ENCODE peak calls at places on chromosomes 4 and X, in four cellular contexts. One of them, this sample, is unnamed.

GRCh38 chr4:145843148-145843547 is 95.5 kb downstream of the ZNF827 start:
- DNase-seq in fibroblast of mammary gland: peak
- DNase-seq in GM06990: no peak
- DNase-seq in pancreas: no peak
- DNase-seq in this sample: peak

GRCh38 chr4:156972370-156972980 is 876 bp upstream of the PDGFC start:
- DNase-seq in pancreas: peak
- DNase-seq in fibroblast of mammary gland: no peak
- DNase-seq in GM06990: no peak
- DNase-seq in this sample: peak

GRCh38 chrX:69305333-69306062 is 140.2 kb upstream of the PJA1 start:
- DNase-seq in fibroblast of mammary gland: no peak
- DNase-seq in GM06990: no peak
- DNase-seq in pancreas: no peak
- DNase-seq in this sample: no peak

GRCh38 chrX:7316887-7317286 is 168.9 kb upstream of the PUDP start:
- DNase-seq in GM06990: no peak
- DNase-seq in pancreas: no peak
- DNase-seq in fibroblast of mammary gland: peak
- DNase-seq in this sample: no peak

GRCh38 chr4:41257257-41257900 is 651 bp downstream of the UCHL1 start:
- DNase-seq in fibroblast of mammary gland: peak
- DNase-seq in GM06990: peak
- DNase-seq in pancreas: peak
- DNase-seq in this sample: peak

GRCh38 chrX:125769628-125770027 is 396.5 kb downstream of the DCAF12L2 start:
- DNase-seq in fibroblast of mammary gland: no peak
- DNase-seq in pancreas: no peak
- DNase-seq in GM06990: no peak
- DNase-seq in this sample: no peak

GRCh38 chr4:5143940-5144339 is 92.7 kb downstream of the STK32B start:
- DNase-seq in GM06990: no peak
- DNase-seq in fibroblast of mammary gland: peak
- DNase-seq in pancreas: no peak
- DNase-seq in this sample: no peak

GRCh38 chrX:55713635-55714034 is 3.9 kb upstream of the RRAGB start:
- DNase-seq in pancreas: no peak
- DNase-seq in fibroblast of mammary gland: no peak
- DNase-seq in GM06990: no peak
- DNase-seq in this sample: no peak

GRCh38 chrX:133723930-133724329 is 261.5 kb downstream of the GPC3 start:
- DNase-seq in pancreas: no peak
- DNase-seq in fibroblast of mammary gland: no peak
- DNase-seq in GM06990: no peak
- DNase-seq in this sample: no peak

GRCh38 chr4:153140294-153140693 is 63.9 kb upstream of the TRIM2 start:
- DNase-seq in GM06990: no peak
- DNase-seq in fibroblast of mammary gland: no peak
- DNase-seq in pancreas: no peak
- DNase-seq in this sample: no peak

DNA sequence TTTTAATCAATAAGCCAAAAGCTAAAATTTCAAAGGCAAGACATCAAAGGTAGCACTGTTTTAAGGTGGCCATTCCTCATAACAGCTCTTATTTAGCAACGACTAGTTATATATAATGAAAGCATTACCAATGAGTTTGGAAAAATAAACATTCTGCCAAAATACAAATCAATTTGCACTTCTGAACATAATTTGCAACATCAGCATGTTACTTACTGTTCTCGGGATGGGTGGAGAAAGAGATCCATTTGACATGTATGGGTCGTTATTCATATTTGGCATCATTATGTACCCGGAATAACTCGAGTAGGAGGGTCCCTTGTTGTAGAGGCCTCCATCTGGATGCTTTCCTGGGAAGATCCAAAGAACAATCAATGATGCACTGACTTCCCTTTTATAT is 5.4 kb downstream of the LEF1 start:
- DNase-seq in fibroblast of mammary gland: no peak
- DNase-seq in GM06990: no peak
- DNase-seq in pancreas: no peak
- DNase-seq in this sample: no peak
- H3K4me3 ChIP-seq in fibroblast of mammary gland: no peak
- H3K4me3 ChIP-seq in GM06990: no peak
- H3K4me3 ChIP-seq in pancreas: no peak
- H3K4me3 ChIP-seq in this sample: no peak

GRCh38 chrX:147803948-147804347 is 107.8 kb upstream of the FMR1 start:
- DNase-seq in pancreas: no peak
- DNase-seq in GM06990: no peak
- DNase-seq in fibroblast of mammary gland: peak
- DNase-seq in this sample: peak
- TF ChIP-seq CTCF in pancreas: no peak
- TF ChIP-seq CTCF in GM06990: peak
- TF ChIP-seq CTCF in fibroblast of mammary gland: peak
- TF ChIP-seq CTCF in this sample: no peak

DNA sequence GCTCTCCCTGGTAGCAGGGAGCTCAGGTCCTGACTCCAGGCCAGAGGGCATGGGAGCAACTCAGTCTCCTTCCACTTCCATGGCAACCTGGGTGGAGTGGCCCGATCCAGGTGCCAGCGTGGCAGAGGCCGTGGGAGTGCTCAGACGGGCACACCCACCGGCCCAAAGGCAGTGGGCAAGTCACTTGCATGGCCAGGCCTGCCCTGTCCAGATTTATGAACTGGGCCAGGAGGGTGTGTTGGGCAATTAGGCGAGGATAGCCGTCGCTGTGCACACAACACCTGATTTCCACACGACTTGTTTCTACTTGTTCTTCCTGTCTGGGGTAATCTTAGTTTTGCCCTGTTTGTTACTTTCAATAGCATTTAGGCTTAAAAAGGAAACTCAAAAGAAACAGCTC is 55.5 kb upstream of the NYX start:
- DNase-seq in fibroblast of mammary gland: no peak
- DNase-seq in pancreas: no peak
- DNase-seq in GM06990: no peak
- DNase-seq in this sample: no peak
- H3K4me3 ChIP-seq in fibroblast of mammary gland: no peak
- H3K4me3 ChIP-seq in pancreas: no peak
- H3K4me3 ChIP-seq in GM06990: no peak
- H3K4me3 ChIP-seq in this sample: no peak

GRCh38 chr4:3770323-3771166 is 4.4 kb downstream of the ADRA2C start:
- DNase-seq in fibroblast of mammary gland: no peak
- DNase-seq in pancreas: no peak
- DNase-seq in GM06990: no peak
- DNase-seq in this sample: no peak
- TF ChIP-seq CTCF in fibroblast of mammary gland: no peak
- TF ChIP-seq CTCF in pancreas: no peak
- TF ChIP-seq CTCF in GM06990: no peak
- TF ChIP-seq CTCF in this sample: no peak

GRCh38 chr4:16225681-16225995 is 633 bp downstream of the TAPT1 start:
- DNase-seq in pancreas: no peak
- DNase-seq in GM06990: no peak
- DNase-seq in fibroblast of mammary gland: no peak
- DNase-seq in this sample: no peak

GRCh38 chr4:16224264-16224663 is 2.0 kb downstream of the TAPT1 start:
- DNase-seq in GM06990: no peak
- DNase-seq in pancreas: no peak
- DNase-seq in fibroblast of mammary gland: no peak
- DNase-seq in this sample: no peak

GRCh38 chr4:16225996-16226815 is at the start of gene TAPT1:
- DNase-seq in fibroblast of mammary gland: peak
- DNase-seq in GM06990: peak
- DNase-seq in pancreas: peak
- DNase-seq in this sample: peak

GRCh38 chr4:16225139-16225538 is 1.1 kb downstream of the TAPT1 start:
- DNase-seq in pancreas: no peak
- DNase-seq in fibroblast of mammary gland: peak
- DNase-seq in GM06990: peak
- DNase-seq in this sample: peak

DNA sequence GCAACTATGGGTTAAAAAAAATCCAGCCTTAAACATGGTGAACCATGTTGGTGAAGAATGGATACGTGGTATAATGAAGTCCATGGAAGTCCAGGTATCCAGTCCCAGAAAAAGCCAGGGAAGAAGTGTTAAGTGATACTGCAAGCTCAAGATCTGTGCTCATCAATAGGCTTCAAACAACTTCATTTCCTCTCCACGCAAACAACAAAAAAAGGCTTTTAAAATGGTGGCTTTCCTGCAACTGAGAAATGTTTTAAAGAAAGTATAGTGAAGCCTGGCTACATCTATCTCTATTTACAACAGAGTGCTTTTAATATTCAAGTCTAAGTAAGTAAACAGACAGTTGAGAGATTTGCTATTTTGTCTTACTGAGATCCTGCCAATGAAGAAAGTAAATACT is 1.6 kb downstream of the TAPT1 start:
- DNase-seq in fibroblast of mammary gland: no peak
- DNase-seq in GM06990: no peak
- DNase-seq in pancreas: no peak
- DNase-seq in this sample: no peak
- H3K4me3 ChIP-seq in fibroblast of mammary gland: peak
- H3K4me3 ChIP-seq in GM06990: peak
- H3K4me3 ChIP-seq in pancreas: peak
- H3K4me3 ChIP-seq in this sample: no peak

GRCh38 chrX:154355776-154356140 is 18.7 kb downstream of the FLNA start:
- DNase-seq in pancreas: no peak
- DNase-seq in fibroblast of mammary gland: no peak
- DNase-seq in GM06990: no peak
- DNase-seq in this sample: no peak
- TF ChIP-seq CTCF in pancreas: no peak
- TF ChIP-seq CTCF in fibroblast of mammary gland: no peak
- TF ChIP-seq CTCF in GM06990: no peak
- TF ChIP-seq CTCF in this sample: no peak

GRCh38 chr4:129189630-129190029 is 93.7 kb downstream of the C4orf33 start:
- DNase-seq in pancreas: no peak
- DNase-seq in GM06990: no peak
- DNase-seq in fibroblast of mammary gland: no peak
- DNase-seq in this sample: no peak

DNA sequence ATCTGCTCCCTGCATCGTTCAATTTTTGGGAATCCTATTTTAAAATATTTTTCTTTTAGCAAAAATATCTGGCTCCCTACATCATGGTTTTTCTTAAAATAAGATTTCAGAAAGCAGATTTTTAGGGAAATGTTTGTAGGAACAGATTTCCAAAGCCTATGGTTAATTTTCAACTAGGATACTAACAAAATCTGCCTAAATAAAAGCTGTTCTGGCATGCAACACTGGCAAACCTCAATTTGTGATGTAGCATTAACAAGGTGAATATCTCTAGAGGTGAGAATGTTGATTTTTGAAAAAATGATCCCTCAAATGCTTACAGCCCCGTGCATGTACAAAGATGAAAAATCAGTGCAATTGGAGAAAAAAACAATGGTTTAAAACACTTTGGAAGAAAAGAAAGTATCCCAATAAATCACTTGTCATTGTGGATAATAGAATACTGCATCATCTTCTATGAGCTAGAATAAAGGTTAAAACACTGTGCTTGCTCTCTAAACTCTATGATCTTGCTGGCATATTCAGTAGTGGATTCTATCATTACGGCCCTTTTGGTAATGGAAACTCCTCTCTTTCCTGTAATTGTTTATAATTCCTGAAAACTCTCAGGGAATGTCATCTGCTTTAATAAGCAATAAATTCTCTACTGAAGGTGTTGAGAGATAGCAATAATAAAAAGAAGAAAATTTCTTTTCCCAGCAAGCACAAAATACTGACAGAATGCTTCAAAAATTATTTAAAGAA is 97.6 kb downstream of the C4orf33 start:
- DNase-seq in pancreas: no peak
- DNase-seq in fibroblast of mammary gland: no peak
- DNase-seq in GM06990: no peak
- DNase-seq in this sample: no peak
- H3K4me3 ChIP-seq in pancreas: no peak
- H3K4me3 ChIP-seq in fibroblast of mammary gland: no peak
- H3K4me3 ChIP-seq in GM06990: no peak
- H3K4me3 ChIP-seq in this sample: no peak

This sample was measured in astrocyte of the spinal cord.